ENCODE peak calls at places on chromosome 7, in five cellular contexts. J, M, T, N and R are unnamed samples. For H3K4me1, the result is how much of the 10 kb centered on the place peaks cover.

GRCh38 chr7:151313857-151314256 is 27.8 kb upstream of the NUB1 start:
- DNase-seq in J (peak), M (no peak), T (no peak), N (no peak), R (no peak)

GRCh38 chr7:92750440-92750839 is 85.9 kb downstream of the CDK6 start:
- DNase-seq in J (peak), M (no peak), T (no peak), N (no peak), R (no peak)

GRCh38 chr7:36037121-36037662 is 115.9 kb upstream of the EEPD1 start:
- DNase-seq in J (peak), M (no peak), T (no peak), N (peak), R (no peak)

GRCh38 chr7:97006146-97006950 is 995 bp downstream of the DLX6 start:
- DNase-seq in J (peak), M (no peak), T (no peak), N (no peak), R (no peak)

GRCh38 chr7:36865019-36865418 is 140.7 kb upstream of the AOAH start:
- DNase-seq in J (no peak), M (no peak), T (no peak), N (no peak), R (no peak)

GRCh38 chr7:84245831-84246230 is 51.2 kb upstream of the SEMA3A start:
- DNase-seq in J (no peak), M (peak), T (no peak), N (no peak), R (no peak)

GRCh38 chr7:121741896-121742295 is 131.1 kb upstream of the PTPRZ1 start:
- DNase-seq in J (no peak), M (no peak), T (no peak), N (no peak), R (no peak)

GRCh38 chr7:55903985-55904759 is 16.9 kb downstream of the ZNF713 start:
- DNase-seq in J (no peak), M (no peak), T (no peak), N (no peak), R (no peak)

GRCh38 chr7:157548691-157549265 is 212.0 kb downstream of the DNAJB6 start:
- DNase-seq in J (no peak), M (peak), T (no peak), N (no peak), R (no peak)

GRCh38 chr7:101898019-101898575 is 80.7 kb downstream of the CUX1 start:
- DNase-seq in J (no peak), M (peak), T (no peak), N (no peak), R (no peak)
- H3K4me1 ChIP-seq in J (under half), M (under half), T (under half), N (under half), R (under half)

GRCh38 chr7:67302113-67303039 is 305.7 kb downstream of the TYW1 start:
- DNase-seq in J (peak), M (peak), T (peak), N (peak), R (peak)
- H3K4me1 ChIP-seq in J (under half), M (under half), T (under half), N (under half), R (under half)

DNA sequence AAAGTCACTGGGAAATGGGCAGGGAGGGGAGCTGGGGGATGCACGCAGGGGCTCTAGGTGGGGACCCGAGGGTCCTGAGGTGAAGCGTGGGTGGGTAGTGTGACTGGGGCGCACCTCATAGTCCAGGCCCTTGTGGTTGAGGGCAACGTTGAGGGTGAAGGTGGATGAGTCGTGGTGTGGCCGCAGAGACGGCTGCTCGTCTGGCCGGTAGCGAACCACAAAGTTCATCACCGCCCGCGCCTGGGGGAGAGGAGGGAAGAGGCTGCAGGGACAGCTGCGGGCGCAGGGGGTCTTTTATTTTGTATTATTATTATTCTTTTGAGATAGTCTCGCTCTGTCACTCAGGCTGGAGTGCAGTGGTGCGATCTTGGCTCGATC is 5.8 kb upstream of the MOGAT3 start:
- DNase-seq in J (no peak), M (no peak), T (no peak), N (no peak), R (no peak)
- H3K4me1 ChIP-seq in J (under half), M (under half), T (under half), N (under half), R (under half)

GRCh38 chr7:123725586-123726171 is 23.1 kb downstream of the WASL start:
- DNase-seq in J (no peak), M (no peak), T (no peak), N (no peak), R (no peak)
- H3K4me1 ChIP-seq in J (under half), M (under half), T (under half), N (under half), R (under half)

DNA sequence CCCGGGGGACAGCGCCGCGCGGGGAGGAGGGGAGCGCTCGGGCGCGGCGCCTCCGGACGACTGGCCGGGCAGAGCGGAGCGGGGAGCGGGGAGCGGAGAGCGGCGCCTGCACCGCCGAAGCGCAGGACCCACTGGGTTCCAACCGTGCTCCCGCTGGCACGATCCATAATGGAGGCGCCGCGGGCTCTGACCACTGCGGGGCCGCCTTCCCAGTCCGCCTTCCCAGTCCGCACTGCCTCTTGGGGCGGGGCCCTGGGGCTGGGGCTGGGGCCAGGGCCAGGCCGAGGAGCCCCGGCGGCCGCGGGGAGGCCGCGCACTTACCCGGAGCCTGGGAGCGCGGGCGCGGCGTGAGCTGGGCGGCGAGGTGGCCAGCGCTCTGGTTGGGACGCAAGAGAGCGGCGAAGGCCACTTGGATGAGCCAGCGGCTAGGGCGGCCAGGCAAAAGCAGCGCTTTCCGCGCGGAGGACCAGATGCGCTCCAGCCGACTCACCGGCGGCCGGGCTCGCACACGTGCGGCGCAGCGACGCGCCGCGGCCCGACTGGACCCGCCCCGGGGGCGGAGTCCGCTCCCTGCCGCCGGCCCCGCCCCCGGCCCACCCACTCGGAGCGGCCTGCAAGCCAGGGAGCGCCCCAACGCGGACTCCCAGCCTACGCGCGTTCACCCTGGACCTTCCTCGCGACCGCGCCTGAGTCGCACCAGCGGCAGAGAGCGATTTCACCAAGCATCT is at the start of gene PUS7:
- DNase-seq in J (peak), M (peak), T (peak), N (peak), R (peak)
- H3K4me1 ChIP-seq in J (under half), M (under half), T (under half), N (under half), R (under half)

DNA sequence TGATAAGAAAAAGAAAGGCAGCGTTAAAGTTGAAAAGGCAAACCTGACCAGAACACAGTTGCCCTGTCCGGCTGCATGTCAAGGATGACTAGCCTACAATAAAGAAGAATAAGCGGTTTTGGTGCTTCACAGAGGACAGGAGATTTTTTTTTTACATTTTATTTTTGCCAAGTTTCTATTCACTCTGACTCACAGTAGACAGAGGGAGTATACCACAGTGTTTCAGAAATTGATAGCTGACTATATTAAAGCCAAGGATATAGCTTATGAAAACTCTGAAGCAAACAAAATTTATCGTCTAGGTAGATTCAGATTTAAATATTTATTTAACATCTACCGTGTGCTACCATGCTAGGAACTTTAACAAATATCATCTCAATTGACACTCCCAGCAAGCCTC is 16.9 kb upstream of the POLR1F start:
- DNase-seq in J (no peak), M (no peak), T (no peak), N (no peak), R (no peak)
- H3K4me1 ChIP-seq in J (under half), M (under half), T (under half), N (under half), R (under half)

GRCh38 chr7:876077-876971 is at the start of gene GET4:
- DNase-seq in J (peak), M (peak), T (peak), N (peak), R (peak)
- H3K4me1 ChIP-seq in J (under half), M (under half), T (under half), N (under half), R (under half)

GRCh38 chr7:44978511-44979366 is at the start of gene MYO1G:
- DNase-seq in J (no peak), M (peak), T (no peak), N (no peak), R (peak)
- H3K4me1 ChIP-seq in J (under half), M (under half), T (under half), N (under half), R (half or more)

GRCh38 chr7:7324698-7325097 is 142.4 kb downstream of the C1GALT1 start:
- DNase-seq in J (no peak), M (no peak), T (no peak), N (no peak), R (no peak)

GRCh38 chr7:7318610-7319009 is 136.3 kb downstream of the C1GALT1 start:
- DNase-seq in J (no peak), M (no peak), T (no peak), N (no peak), R (no peak)

GRCh38 chr7:7323921-7324320 is 141.6 kb downstream of the C1GALT1 start:
- DNase-seq in J (no peak), M (no peak), T (no peak), N (no peak), R (no peak)

GRCh38 chr7:7323352-7323751 is 141.0 kb downstream of the C1GALT1 start:
- DNase-seq in J (no peak), M (no peak), T (no peak), N (no peak), R (no peak)

DNA sequence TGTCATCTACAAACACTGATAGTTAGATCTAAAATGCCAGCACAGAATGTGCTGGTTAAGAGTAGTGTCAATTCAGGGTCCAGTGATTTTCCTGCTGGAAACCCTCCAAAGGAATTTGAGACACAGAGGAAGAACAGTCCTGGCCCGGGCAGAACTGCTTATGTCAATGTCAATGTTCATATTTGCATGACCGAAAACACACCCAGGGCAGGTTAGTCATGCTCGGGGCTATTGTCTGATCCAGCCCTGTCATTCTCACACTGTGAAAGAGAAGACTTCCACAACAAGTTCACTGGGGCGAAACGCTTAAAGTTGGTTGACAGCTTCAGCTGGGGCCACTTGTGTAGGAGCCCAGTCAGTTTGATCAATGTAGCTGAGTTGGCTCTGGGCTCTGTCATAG is 139.3 kb downstream of the C1GALT1 start:
- DNase-seq in J (no peak), M (peak), T (no peak), N (no peak), R (no peak)
- H3K4me1 ChIP-seq in J (under half), M (under half), T (under half), N (under half), R (under half)